ENCODE peak calls at places on chromosomes 11 and 22, in five cellular contexts. V is activated CD8-positive, alpha-beta T cell treated with anti-CD3 and anti-CD28 coated beads for 36 hours; P is T-helper 1 cell; O is C1 segment of cervical spinal cord; U is iPS DF 6.9. L is an unnamed sample.

GRCh38 chr11:11218287-11218986 is 134.6 kb downstream of the CSNK2A3 start:
- DNase-seq in V (no peak), U (no peak), O (no peak), P (no peak), L (no peak)

GRCh38 chr11:67404515-67405195 is 772 bp downstream of the TBC1D10C start:
- DNase-seq in U (no peak), O (no peak), V (peak; percentile 78), P (no peak), L (peak; percentile 63)

GRCh38 chr22:40642316-40642715 is 5.8 kb upstream of the MRTFA start:
- DNase-seq in P (no peak), O (no peak), V (no peak), U (no peak), L (no peak)

GRCh38 chr22:31086703-31087330 is 5.7 kb downstream of the SMTN start:
- DNase-seq in O (no peak), V (no peak), U (no peak), P (no peak), L (no peak)

GRCh38 chr22:39915295-39915726 is 14.4 kb downstream of the GRAP2 start:
- DNase-seq in O (no peak), U (no peak), V (no peak), P (no peak), L (no peak)

GRCh38 chr22:19610518-19611253 is 86.5 kb upstream of the CLDN5 start:
- DNase-seq in V (peak; percentile 66), U (no peak), P (no peak), O (no peak), L (peak; percentile 42)

GRCh38 chr22:28600546-28601143 is 79.0 kb downstream of the TTC28 start:
- DNase-seq in V (no peak), O (peak; percentile 2), U (no peak), P (no peak), L (peak; percentile 70)

GRCh38 chr11:25065711-25066110 is 568.9 kb downstream of the LUZP2 start:
- DNase-seq in O (no peak), U (no peak), P (no peak), V (no peak), L (no peak)

GRCh38 chr11:59857444-59858434 is 8.5 kb downstream of the TCN1 start:
- DNase-seq in P (no peak), V (peak; percentile 26), U (no peak), O (no peak), L (peak; percentile 92)

GRCh38 chr11:130124096-130124495 is 35.5 kb upstream of the ST14 start:
- DNase-seq in P (no peak), O (peak; percentile 5), U (no peak), V (no peak), L (peak; percentile 98)

GRCh38 chr22:45688606-45689080 is 17.0 kb downstream of the ATXN10 start:
- DNase-seq in U (no peak), O (no peak), V (no peak), P (no peak), L (peak; percentile 36)

GRCh38 chr11:71453021-71453910 is at the start of gene NADSYN1:
- DNase-seq in P (peak; percentile 92), U (peak; percentile 80), V (peak; percentile 96), O (peak; percentile 91), L (peak; percentile 95)

GRCh38 chr22:22931557-22932270 is 44.1 kb downstream of the IGLL5 start:
- DNase-seq in V (no peak), O (no peak), P (no peak), U (no peak), L (no peak)

GRCh38 chr11:75792997-75793800 is 21.8 kb upstream of the UVRAG start:
- DNase-seq in U (no peak), V (no peak), O (no peak), P (no peak), L (no peak)

GRCh38 chr11:73308003-73308962 is at the start of gene ARHGEF17:
- DNase-seq in P (no peak), U (no peak), V (peak; percentile 61), O (no peak), L (peak; percentile 96)

GRCh38 chr11:116168459-116168787 is 604.4 kb downstream of the BUD13 start:
- DNase-seq in O (no peak), U (no peak), P (no peak), V (no peak), L (no peak)

GRCh38 chr11:34637303-34637702 is 16.4 kb downstream of the EHF start:
- DNase-seq in U (no peak), V (no peak), P (no peak), O (no peak), L (no peak)

GRCh38 chr11:13970986-13971385 is 8.5 kb downstream of the SPON1 start:
- DNase-seq in U (no peak), O (no peak), P (no peak), V (peak; percentile 30), L (no peak)

GRCh38 chr11:94790771-94791180 is 22.6 kb downstream of the AMOTL1 start:
- DNase-seq in P (no peak), O (no peak), U (no peak), V (no peak), L (no peak)

GRCh38 chr11:9047986-9048522 is 43.3 kb downstream of the SCUBE2 start:
- DNase-seq in U (no peak), V (no peak), P (no peak), O (no peak), L (no peak)

GRCh38 chr11:132300283-132300682 is 929.9 kb downstream of the NTM start:
- DNase-seq in O (no peak), V (no peak), U (no peak), P (no peak), L (peak; percentile 21)

GRCh38 chr11:117706322-117706814 is 90.6 kb downstream of the DSCAML1 start:
- DNase-seq in O (no peak), V (no peak), P (no peak), U (no peak), L (no peak)

GRCh38 chr11:95925011-95925410 is 1.1 kb upstream of the MTMR2 start:
- DNase-seq in O (no peak), U (no peak), V (no peak), P (no peak), L (peak; percentile 57)

GRCh38 chr11:8777907-8778767 is 95.5 kb downstream of the RPL27A start:
- DNase-seq in O (no peak), P (no peak), U (no peak), V (no peak), L (no peak)

GRCh38 chr11:32045456-32045855 is 45.4 kb upstream of the RCN1 start:
- DNase-seq in O (no peak), U (no peak), P (no peak), V (no peak), L (no peak)

GRCh38 chr11:70005107-70005818 is 72.9 kb upstream of the ANO1 start:
- DNase-seq in U (no peak), O (no peak), V (no peak), P (no peak), L (no peak)

GRCh38 chr11:115587718-115588342 is 83.6 kb upstream of the CADM1 start:
- DNase-seq in U (no peak), O (no peak), V (no peak), P (no peak), L (no peak)

GRCh38 chr22:44172370-44173108 is 8.2 kb upstream of the PARVG start:
- DNase-seq in V (peak; percentile 34), P (no peak), U (no peak), O (no peak), L (peak; percentile 97)

GRCh38 chr11:41660585-41660984 is 201.1 kb upstream of the LRRC4C start:
- DNase-seq in O (no peak), U (peak; percentile 9), V (no peak), P (no peak), L (peak; percentile 15)

GRCh38 chr11:44949160-44950035 is 1.3 kb downstream of the TP53I11 start:
- DNase-seq in P (no peak), V (peak; percentile 44), O (no peak), U (no peak), L (peak; percentile 78)

GRCh38 chr11:93623179-93623578 is 38.3 kb upstream of the CEP295 start:
- DNase-seq in P (no peak), O (no peak), V (no peak), U (no peak), L (peak; percentile 84)

GRCh38 chr11:110891411-110891810 is 179.2 kb upstream of the ARHGAP20 start:
- DNase-seq in U (no peak), O (no peak), V (no peak), P (no peak), L (no peak)

GRCh38 chr11:34929794-34930763 is 13.7 kb downstream of the PDHX start:
- DNase-seq in U (no peak), V (no peak), P (no peak), O (no peak), L (no peak)

GRCh38 chr22:40300884-40301672 is 45.2 kb upstream of the ADSL start:
- DNase-seq in V (peak; percentile 39), P (no peak), O (no peak), U (no peak), L (no peak)

GRCh38 chr11:66810576-66811185 is 32.6 kb upstream of the RCE1 start:
- DNase-seq in V (no peak), P (no peak), U (no peak), O (no peak), L (no peak)

GRCh38 chr11:129289350-129290040 is 86.2 kb upstream of the BARX2 start:
- DNase-seq in V (no peak), U (no peak), O (no peak), P (no peak), L (no peak)

GRCh38 chr11:123231263-123231662 is 36.2 kb upstream of the CLMP start:
- DNase-seq in V (no peak), P (no peak), U (no peak), O (no peak), L (no peak)

GRCh38 chr11:63736864-63737263 is 31.7 kb downstream of the ZFTA start:
- DNase-seq in V (no peak), O (no peak), U (no peak), P (no peak), L (no peak)

L was measured in NB4.